ENCODE peak calls at places on chromosomes 7 and 10, in four cellular contexts. Y, C, N and F are unnamed samples.

GRCh38 chr7:73520673-73521635 is 1.1 kb downstream of the BAZ1B start:
- DNase-seq in Y (peak), C (no peak), N (peak), F (no peak)

GRCh38 chr10:47166405-47166777 is 133.6 kb upstream of the GDF10 start:
- DNase-seq in Y (no peak), C (no peak), N (no peak), F (no peak)

GRCh38 chr10:87177-88080 is 38.3 kb upstream of the TUBB8 start:
- DNase-seq in Y (no peak), C (no peak), N (no peak), F (no peak)

GRCh38 chr7:42605381-42605780 is 306.5 kb downstream of the C7orf25 start:
- DNase-seq in Y (no peak), C (no peak), N (no peak), F (no peak)

GRCh38 chr10:30744124-30744523 is 114.6 kb upstream of the LYZL2 start:
- DNase-seq in Y (no peak), C (no peak), N (no peak), F (no peak)

GRCh38 chr7:95535647-95536046 is 49.9 kb downstream of the ASB4 start:
- DNase-seq in Y (no peak), C (no peak), N (no peak), F (no peak)

GRCh38 chr7:14836571-14837189 is 65.9 kb downstream of the DGKB start:
- DNase-seq in Y (no peak), C (no peak), N (no peak), F (peak)

GRCh38 chr10:74543276-74543675 is 283.1 kb upstream of the KAT6B start:
- DNase-seq in Y (no peak), C (no peak), N (no peak), F (no peak)

GRCh38 chr7:36905836-36906235 is 181.5 kb upstream of the AOAH start:
- DNase-seq in Y (no peak), C (no peak), N (no peak), F (no peak)

GRCh38 chr10:90602815-90603600 is 254.8 kb downstream of the HTR7 start:
- DNase-seq in Y (no peak), C (no peak), N (no peak), F (peak)